ENCODE peak calls at places on chromosomes 4 and X, in ten cellular contexts. One of them, this sample, is unnamed.

GRCh38 chrX:107827852-107828251 is 2.2 kb downstream of the MID2 start:
- DNase-seq in A549: no peak
- DNase-seq in SK-N-SH: no peak
- DNase-seq in transverse colon: no peak
- DNase-seq in endothelial cell: no peak
- DNase-seq in OCI-LY7: no peak
- DNase-seq in tibial artery: no peak
- DNase-seq in GM13977: no peak
- DNase-seq in thoracic aorta: no peak
- DNase-seq in progenitor cell of endocrine pancreas: no peak
- DNase-seq in this sample: peak

GRCh38 chr4:165355900-165356300 is 22.9 kb upstream of the CPE start:
- DNase-seq in A549: no peak
- DNase-seq in SK-N-SH: peak
- DNase-seq in transverse colon: no peak
- DNase-seq in endothelial cell: peak
- DNase-seq in OCI-LY7: peak
- DNase-seq in tibial artery: peak
- DNase-seq in GM13977: peak
- DNase-seq in thoracic aorta: no peak
- DNase-seq in progenitor cell of endocrine pancreas: no peak
- DNase-seq in this sample: peak

GRCh38 chr4:59200992-59201391 is 1999.1 kb upstream of the ADGRL3 start:
- DNase-seq in A549: no peak
- DNase-seq in SK-N-SH: no peak
- DNase-seq in transverse colon: no peak
- DNase-seq in endothelial cell: no peak
- DNase-seq in OCI-LY7: no peak
- DNase-seq in tibial artery: no peak
- DNase-seq in GM13977: no peak
- DNase-seq in thoracic aorta: no peak
- DNase-seq in progenitor cell of endocrine pancreas: no peak
- DNase-seq in this sample: no peak

GRCh38 chrX:31570658-31571057 is 498.8 kb upstream of the FTHL17 start:
- DNase-seq in A549: no peak
- DNase-seq in SK-N-SH: no peak
- DNase-seq in transverse colon: no peak
- DNase-seq in endothelial cell: no peak
- DNase-seq in OCI-LY7: no peak
- DNase-seq in tibial artery: no peak
- DNase-seq in GM13977: no peak
- DNase-seq in thoracic aorta: no peak
- DNase-seq in progenitor cell of endocrine pancreas: no peak
- DNase-seq in this sample: no peak

GRCh38 chrX:115399306-115399705 is 109.8 kb downstream of the LUZP4 start:
- DNase-seq in A549: no peak
- DNase-seq in SK-N-SH: no peak
- DNase-seq in transverse colon: no peak
- DNase-seq in endothelial cell: no peak
- DNase-seq in OCI-LY7: no peak
- DNase-seq in tibial artery: no peak
- DNase-seq in GM13977: no peak
- DNase-seq in thoracic aorta: no peak
- DNase-seq in progenitor cell of endocrine pancreas: no peak
- DNase-seq in this sample: no peak

GRCh38 chr4:24720979-24721378 is 74.4 kb upstream of the SOD3 start:
- DNase-seq in A549: no peak
- DNase-seq in SK-N-SH: no peak
- DNase-seq in transverse colon: no peak
- DNase-seq in endothelial cell: no peak
- DNase-seq in OCI-LY7: no peak
- DNase-seq in tibial artery: no peak
- DNase-seq in GM13977: no peak
- DNase-seq in thoracic aorta: no peak
- DNase-seq in progenitor cell of endocrine pancreas: no peak
- DNase-seq in this sample: no peak

GRCh38 chrX:27599928-27600327 is 9.8 kb downstream of the DCAF8L2 start:
- DNase-seq in A549: peak
- DNase-seq in SK-N-SH: no peak
- DNase-seq in transverse colon: no peak
- DNase-seq in endothelial cell: no peak
- DNase-seq in OCI-LY7: no peak
- DNase-seq in tibial artery: no peak
- DNase-seq in GM13977: no peak
- DNase-seq in thoracic aorta: no peak
- DNase-seq in progenitor cell of endocrine pancreas: no peak
- DNase-seq in this sample: no peak

GRCh38 chr4:17347445-17347844 is 164.4 kb downstream of the QDPR start:
- DNase-seq in A549: peak
- DNase-seq in SK-N-SH: peak
- DNase-seq in transverse colon: no peak
- DNase-seq in endothelial cell: peak
- DNase-seq in OCI-LY7: peak
- DNase-seq in tibial artery: no peak
- DNase-seq in GM13977: peak
- DNase-seq in thoracic aorta: no peak
- DNase-seq in progenitor cell of endocrine pancreas: peak
- DNase-seq in this sample: peak

GRCh38 chrX:101091817-101092216 is 6.2 kb upstream of the CENPI start:
- DNase-seq in A549: no peak
- DNase-seq in SK-N-SH: no peak
- DNase-seq in transverse colon: no peak
- DNase-seq in endothelial cell: no peak
- DNase-seq in OCI-LY7: no peak
- DNase-seq in tibial artery: no peak
- DNase-seq in GM13977: no peak
- DNase-seq in thoracic aorta: no peak
- DNase-seq in progenitor cell of endocrine pancreas: no peak
- DNase-seq in this sample: no peak

GRCh38 chrX:101097546-101098453 is at the start of gene CENPI:
- DNase-seq in A549: peak
- DNase-seq in SK-N-SH: peak
- DNase-seq in transverse colon: peak
- DNase-seq in endothelial cell: peak
- DNase-seq in OCI-LY7: peak
- DNase-seq in tibial artery: peak
- DNase-seq in GM13977: peak
- DNase-seq in thoracic aorta: peak
- DNase-seq in progenitor cell of endocrine pancreas: peak
- DNase-seq in this sample: peak
- TF ChIP-seq CTCF in A549: no peak
- TF ChIP-seq CTCF in SK-N-SH: no peak
- TF ChIP-seq CTCF in transverse colon: no peak
- TF ChIP-seq CTCF in endothelial cell: no peak
- TF ChIP-seq CTCF in OCI-LY7: no peak
- TF ChIP-seq CTCF in tibial artery: no peak
- TF ChIP-seq CTCF in GM13977: no peak
- TF ChIP-seq CTCF in thoracic aorta: no peak
- TF ChIP-seq CTCF in progenitor cell of endocrine pancreas: no peak
- TF ChIP-seq CTCF in this sample: no peak

DNA sequence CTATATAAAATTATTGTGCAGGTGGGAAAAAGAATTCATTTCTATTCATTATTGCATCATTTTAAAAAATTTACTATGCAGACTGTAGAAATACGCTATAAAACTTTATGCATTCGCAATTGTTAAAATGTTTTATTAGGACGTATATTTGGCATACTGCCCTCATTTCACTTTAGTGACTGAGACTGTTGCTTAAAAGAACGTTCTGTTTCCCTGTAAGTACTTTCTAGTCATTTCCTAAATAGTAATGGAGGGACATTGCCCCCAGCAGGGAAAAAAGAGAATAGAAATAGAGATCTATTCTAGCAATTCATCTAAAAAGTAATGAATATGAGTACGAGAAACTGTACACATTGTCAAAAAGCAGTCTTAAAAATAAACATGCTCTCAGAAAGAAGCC is 1295.8 kb upstream of the TENM3 start:
- DNase-seq in A549: no peak
- DNase-seq in SK-N-SH: peak
- DNase-seq in transverse colon: no peak
- DNase-seq in endothelial cell: no peak
- DNase-seq in OCI-LY7: peak
- DNase-seq in tibial artery: no peak
- DNase-seq in GM13977: no peak
- DNase-seq in thoracic aorta: no peak
- DNase-seq in progenitor cell of endocrine pancreas: no peak
- DNase-seq in this sample: no peak
- TF ChIP-seq CTCF in A549: no peak
- TF ChIP-seq CTCF in SK-N-SH: peak
- TF ChIP-seq CTCF in transverse colon: no peak
- TF ChIP-seq CTCF in endothelial cell: no peak
- TF ChIP-seq CTCF in OCI-LY7: peak
- TF ChIP-seq CTCF in tibial artery: peak
- TF ChIP-seq CTCF in GM13977: no peak
- TF ChIP-seq CTCF in thoracic aorta: no peak
- TF ChIP-seq CTCF in progenitor cell of endocrine pancreas: no peak
- TF ChIP-seq CTCF in this sample: no peak

GRCh38 chrX:133215747-133216146 is 2.4 kb downstream of the TFDP3 start:
- DNase-seq in A549: no peak
- DNase-seq in SK-N-SH: peak
- DNase-seq in transverse colon: peak
- DNase-seq in endothelial cell: peak
- DNase-seq in OCI-LY7: peak
- DNase-seq in tibial artery: no peak
- DNase-seq in GM13977: no peak
- DNase-seq in thoracic aorta: no peak
- DNase-seq in progenitor cell of endocrine pancreas: no peak
- DNase-seq in this sample: peak
- TF ChIP-seq CTCF in A549: no peak
- TF ChIP-seq CTCF in SK-N-SH: peak
- TF ChIP-seq CTCF in transverse colon: no peak
- TF ChIP-seq CTCF in endothelial cell: no peak
- TF ChIP-seq CTCF in OCI-LY7: peak
- TF ChIP-seq CTCF in tibial artery: no peak
- TF ChIP-seq CTCF in GM13977: peak
- TF ChIP-seq CTCF in thoracic aorta: no peak
- TF ChIP-seq CTCF in progenitor cell of endocrine pancreas: peak
- TF ChIP-seq CTCF in this sample: no peak

GRCh38 chr4:78923459-78924312 is 15.6 kb downstream of the PAQR3 start:
- DNase-seq in A549: no peak
- DNase-seq in SK-N-SH: no peak
- DNase-seq in transverse colon: no peak
- DNase-seq in endothelial cell: no peak
- DNase-seq in OCI-LY7: peak
- DNase-seq in tibial artery: no peak
- DNase-seq in GM13977: no peak
- DNase-seq in thoracic aorta: no peak
- DNase-seq in progenitor cell of endocrine pancreas: no peak
- DNase-seq in this sample: no peak
- TF ChIP-seq CTCF in A549: peak
- TF ChIP-seq CTCF in SK-N-SH: no peak
- TF ChIP-seq CTCF in transverse colon: no peak
- TF ChIP-seq CTCF in endothelial cell: no peak
- TF ChIP-seq CTCF in OCI-LY7: peak
- TF ChIP-seq CTCF in tibial artery: no peak
- TF ChIP-seq CTCF in GM13977: no peak
- TF ChIP-seq CTCF in thoracic aorta: no peak
- TF ChIP-seq CTCF in progenitor cell of endocrine pancreas: peak
- TF ChIP-seq CTCF in this sample: no peak

GRCh38 chr4:75939890-75940691 is 722 bp downstream of the NAAA start:
- DNase-seq in A549: peak
- DNase-seq in SK-N-SH: peak
- DNase-seq in transverse colon: peak
- DNase-seq in endothelial cell: peak
- DNase-seq in OCI-LY7: peak
- DNase-seq in tibial artery: peak
- DNase-seq in GM13977: peak
- DNase-seq in thoracic aorta: peak
- DNase-seq in progenitor cell of endocrine pancreas: peak
- DNase-seq in this sample: peak

GRCh38 chr4:75935628-75936027 is 5.2 kb downstream of the NAAA start:
- DNase-seq in A549: no peak
- DNase-seq in SK-N-SH: no peak
- DNase-seq in transverse colon: no peak
- DNase-seq in endothelial cell: no peak
- DNase-seq in OCI-LY7: no peak
- DNase-seq in tibial artery: no peak
- DNase-seq in GM13977: no peak
- DNase-seq in thoracic aorta: no peak
- DNase-seq in progenitor cell of endocrine pancreas: no peak
- DNase-seq in this sample: no peak

GRCh38 chr4:75940692-75941253 is at the start of gene NAAA:
- DNase-seq in A549: peak
- DNase-seq in SK-N-SH: peak
- DNase-seq in transverse colon: peak
- DNase-seq in endothelial cell: peak
- DNase-seq in OCI-LY7: peak
- DNase-seq in tibial artery: peak
- DNase-seq in GM13977: peak
- DNase-seq in thoracic aorta: peak
- DNase-seq in progenitor cell of endocrine pancreas: no peak
- DNase-seq in this sample: peak
- TF ChIP-seq CTCF in A549: peak
- TF ChIP-seq CTCF in SK-N-SH: peak
- TF ChIP-seq CTCF in transverse colon: peak
- TF ChIP-seq CTCF in endothelial cell: no peak
- TF ChIP-seq CTCF in OCI-LY7: peak
- TF ChIP-seq CTCF in tibial artery: peak
- TF ChIP-seq CTCF in GM13977: peak
- TF ChIP-seq CTCF in thoracic aorta: no peak
- TF ChIP-seq CTCF in progenitor cell of endocrine pancreas: no peak
- TF ChIP-seq CTCF in this sample: no peak

GRCh38 chr4:70518269-70518668 is at the start of gene AMTN:
- DNase-seq in A549: no peak
- DNase-seq in SK-N-SH: no peak
- DNase-seq in transverse colon: no peak
- DNase-seq in endothelial cell: no peak
- DNase-seq in OCI-LY7: no peak
- DNase-seq in tibial artery: no peak
- DNase-seq in GM13977: no peak
- DNase-seq in thoracic aorta: no peak
- DNase-seq in progenitor cell of endocrine pancreas: no peak
- DNase-seq in this sample: no peak
- TF ChIP-seq CTCF in A549: no peak
- TF ChIP-seq CTCF in SK-N-SH: no peak
- TF ChIP-seq CTCF in transverse colon: no peak
- TF ChIP-seq CTCF in endothelial cell: no peak
- TF ChIP-seq CTCF in OCI-LY7: no peak
- TF ChIP-seq CTCF in tibial artery: no peak
- TF ChIP-seq CTCF in GM13977: no peak
- TF ChIP-seq CTCF in thoracic aorta: no peak
- TF ChIP-seq CTCF in progenitor cell of endocrine pancreas: no peak
- TF ChIP-seq CTCF in this sample: no peak